ENCODE peak calls at places on chromosomes 5 and 9, in four cellular contexts. One of them, this sample, is unnamed.

GRCh38 chr5:108858959-108859358 is 111.3 kb downstream of the FER start:
- DNase-seq in thoracic aorta: no peak
- DNase-seq in endothelial cell of umbilical vein: peak; percentile 2
- DNase-seq in sigmoid colon: no peak
- DNase-seq in this sample: peak; percentile 36

GRCh38 chr9:119026120-119026519 is 343.1 kb downstream of the BRINP1 start:
- DNase-seq in sigmoid colon: peak; percentile 69
- DNase-seq in thoracic aorta: peak; percentile 9
- DNase-seq in endothelial cell of umbilical vein: no peak
- DNase-seq in this sample: no peak

GRCh38 chr9:33374634-33375237 is 27.6 kb downstream of the AQP7 start:
- DNase-seq in sigmoid colon: peak; percentile 86
- DNase-seq in thoracic aorta: peak; percentile 60
- DNase-seq in endothelial cell of umbilical vein: peak; percentile 88
- DNase-seq in this sample: peak; percentile 75

GRCh38 chr5:125679522-125679921 is 743.7 kb upstream of the GRAMD2B start:
- DNase-seq in thoracic aorta: no peak
- DNase-seq in sigmoid colon: no peak
- DNase-seq in endothelial cell of umbilical vein: no peak
- DNase-seq in this sample: no peak

GRCh38 chr5:139795074-139796001 is at the start of gene PSD2:
- DNase-seq in endothelial cell of umbilical vein: no peak
- DNase-seq in sigmoid colon: peak; percentile 71
- DNase-seq in thoracic aorta: no peak
- DNase-seq in this sample: no peak

GRCh38 chr5:33400675-33401074 is 40.1 kb upstream of the TARS1 start:
- DNase-seq in endothelial cell of umbilical vein: peak; percentile 11
- DNase-seq in thoracic aorta: no peak
- DNase-seq in sigmoid colon: no peak
- DNase-seq in this sample: no peak

GRCh38 chr5:76372320-76373054 is 30.6 kb upstream of the IQGAP2 start:
- DNase-seq in sigmoid colon: no peak
- DNase-seq in thoracic aorta: no peak
- DNase-seq in endothelial cell of umbilical vein: no peak
- DNase-seq in this sample: peak; percentile 96

GRCh38 chr5:165209101-165209727 is 1703.8 kb downstream of the MAT2B start:
- DNase-seq in sigmoid colon: no peak
- DNase-seq in thoracic aorta: no peak
- DNase-seq in endothelial cell of umbilical vein: peak; percentile 24
- DNase-seq in this sample: peak; percentile 36

GRCh38 chr5:31981361-31981955 is 192.7 kb downstream of the GOLPH3 start:
- DNase-seq in sigmoid colon: no peak
- DNase-seq in endothelial cell of umbilical vein: no peak
- DNase-seq in thoracic aorta: no peak
- DNase-seq in this sample: no peak

GRCh38 chr5:73747696-73748380 is 121.8 kb downstream of the ARHGEF28 start:
- DNase-seq in endothelial cell of umbilical vein: peak; percentile 87
- DNase-seq in thoracic aorta: no peak
- DNase-seq in sigmoid colon: no peak
- DNase-seq in this sample: no peak

DNA sequence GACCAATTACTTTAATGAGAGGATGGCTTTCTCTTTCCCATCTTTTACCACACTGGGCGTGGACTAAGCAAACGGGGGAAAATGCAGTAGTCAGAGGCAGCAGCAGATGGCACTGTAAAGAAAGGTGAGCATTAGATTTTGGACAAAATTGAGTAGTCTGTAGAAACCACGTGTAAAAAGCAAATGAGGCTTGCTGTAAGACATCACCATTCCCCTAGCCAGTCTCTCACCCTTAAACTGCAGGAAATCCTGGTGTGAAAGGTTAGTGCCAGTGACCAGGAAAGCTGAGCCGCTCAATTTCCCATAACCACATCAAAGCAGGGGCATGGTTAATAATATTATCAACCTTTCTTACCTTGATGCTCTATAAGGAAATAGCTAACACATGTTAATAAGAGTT is 31.8 kb downstream of the SPATA31C2 start:
- DNase-seq in endothelial cell of umbilical vein: no peak
- DNase-seq in sigmoid colon: no peak
- DNase-seq in thoracic aorta: no peak
- DNase-seq in this sample: peak; percentile 47
- TF ChIP-seq CTCF in endothelial cell of umbilical vein: no peak
- TF ChIP-seq CTCF in sigmoid colon: no peak
- TF ChIP-seq CTCF in thoracic aorta: peak; percentile 36
- TF ChIP-seq CTCF in this sample: peak; percentile 50

GRCh38 chr5:123285122-123286011 is 137.8 kb downstream of the CEP120 start:
- DNase-seq in endothelial cell of umbilical vein: peak; percentile 4
- DNase-seq in thoracic aorta: no peak
- DNase-seq in sigmoid colon: peak; percentile 70
- DNase-seq in this sample: no peak
- H3K4me3 ChIP-seq in endothelial cell of umbilical vein: no peak overlapping the region
- H3K4me3 ChIP-seq in thoracic aorta: peak overlapping the region; percentile 77
- H3K4me3 ChIP-seq in sigmoid colon: peak overlapping the region; percentile 36
- H3K4me3 ChIP-seq in this sample: no peak overlapping the region

GRCh38 chr5:179308563-179309382 is 36.5 kb downstream of the ADAMTS2 start:
- DNase-seq in thoracic aorta: no peak
- DNase-seq in endothelial cell of umbilical vein: no peak
- DNase-seq in sigmoid colon: peak; percentile 50
- DNase-seq in this sample: no peak

GRCh38 chr5:179311091-179311470 is 34.2 kb downstream of the ADAMTS2 start:
- DNase-seq in sigmoid colon: peak; percentile 60
- DNase-seq in thoracic aorta: no peak
- DNase-seq in endothelial cell of umbilical vein: no peak
- DNase-seq in this sample: no peak

GRCh38 chr5:179309383-179309670 is 35.9 kb downstream of the ADAMTS2 start:
- DNase-seq in sigmoid colon: no peak
- DNase-seq in thoracic aorta: no peak
- DNase-seq in endothelial cell of umbilical vein: no peak
- DNase-seq in this sample: no peak

GRCh38 chr5:179310439-179311090 is 34.7 kb downstream of the ADAMTS2 start:
- DNase-seq in endothelial cell of umbilical vein: no peak
- DNase-seq in thoracic aorta: no peak
- DNase-seq in sigmoid colon: peak; percentile 46
- DNase-seq in this sample: no peak

GRCh38 chr5:179309751-179310320 is 35.4 kb downstream of the ADAMTS2 start:
- DNase-seq in endothelial cell of umbilical vein: no peak
- DNase-seq in thoracic aorta: no peak
- DNase-seq in sigmoid colon: peak; percentile 60
- DNase-seq in this sample: no peak
- H3K27me3 ChIP-seq in endothelial cell of umbilical vein: no peaks in the 10 kb centered on the region
- H3K27me3 ChIP-seq in thoracic aorta: no peaks in the 10 kb centered on the region
- H3K27me3 ChIP-seq in sigmoid colon: no peaks in the 10 kb centered on the region
- H3K27me3 ChIP-seq in this sample: no peaks in the 10 kb centered on the region

DNA sequence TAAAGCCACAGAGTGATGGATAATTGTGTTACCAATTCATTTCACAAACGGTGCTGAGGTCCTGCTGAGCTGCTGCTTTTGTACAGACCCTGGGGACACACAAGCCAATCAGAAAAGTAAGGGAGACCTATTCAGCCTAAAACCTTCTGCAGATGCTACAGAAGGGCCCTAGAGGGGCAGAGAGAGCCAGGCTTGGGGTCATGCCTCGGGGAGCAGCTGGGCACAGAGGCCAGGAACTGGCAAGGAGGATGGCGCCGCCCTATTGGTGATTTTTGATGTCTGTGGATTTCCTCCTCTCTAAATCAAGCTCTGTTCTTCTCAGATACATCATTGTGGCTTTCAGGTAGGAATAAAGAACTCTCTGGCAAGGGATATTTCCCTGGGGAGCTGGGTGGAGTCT is 181.9 kb downstream of the ZNF462 start:
- DNase-seq in thoracic aorta: no peak
- DNase-seq in sigmoid colon: no peak
- DNase-seq in endothelial cell of umbilical vein: no peak
- DNase-seq in this sample: no peak
- TF ChIP-seq CTCF in thoracic aorta: no peak
- TF ChIP-seq CTCF in sigmoid colon: no peak
- TF ChIP-seq CTCF in endothelial cell of umbilical vein: no peak
- TF ChIP-seq CTCF in this sample: peak; percentile 11

DNA sequence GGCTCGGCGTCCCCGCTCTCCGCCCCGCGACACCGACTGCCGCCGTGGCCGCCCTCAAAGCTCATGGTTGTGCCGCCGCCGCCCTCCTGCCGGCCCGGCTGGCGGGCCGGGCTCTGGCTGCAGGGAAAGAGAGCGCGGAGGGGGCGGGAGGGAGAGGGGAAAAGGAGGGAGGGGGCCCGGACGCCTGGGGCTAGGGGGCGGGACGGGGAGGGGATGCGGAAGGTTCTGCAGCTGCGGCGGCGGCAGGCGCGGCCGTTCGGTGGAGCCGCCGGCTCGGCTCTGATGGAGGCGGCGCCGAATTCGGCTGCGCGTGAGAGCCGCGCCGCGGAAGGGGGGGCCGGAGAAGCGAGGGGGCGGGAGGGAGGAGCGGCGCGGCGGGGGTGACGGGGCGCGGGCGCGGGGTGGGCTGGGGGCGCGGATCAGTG is at the start of gene MARCHF11:
- DNase-seq in sigmoid colon: no peak
- DNase-seq in thoracic aorta: no peak
- DNase-seq in endothelial cell of umbilical vein: no peak
- DNase-seq in this sample: no peak
- H3K4me3 ChIP-seq in sigmoid colon: peak within 1 kb of the TSS; percentile 27
- H3K4me3 ChIP-seq in thoracic aorta: no peak within 1 kb of the TSS
- H3K4me3 ChIP-seq in endothelial cell of umbilical vein: no peak within 1 kb of the TSS
- H3K4me3 ChIP-seq in this sample: peak within 1 kb of the TSS; percentile 23

DNA sequence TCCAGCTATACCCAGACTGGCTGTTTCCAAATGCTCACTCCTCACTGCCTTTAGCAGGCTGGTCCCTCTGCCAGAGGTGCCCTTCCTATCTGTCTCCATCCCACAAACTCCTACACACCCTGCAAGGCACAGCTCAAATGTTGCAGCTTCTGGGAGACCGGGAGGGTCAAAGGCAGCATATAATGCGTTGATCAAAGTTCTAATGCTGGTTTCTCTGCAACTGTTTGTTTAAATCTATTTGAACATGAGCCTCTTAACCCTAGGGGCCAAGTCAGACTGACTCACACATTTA is 6.7 kb upstream of the FAM163B start:
- DNase-seq in sigmoid colon: no peak
- DNase-seq in thoracic aorta: no peak
- DNase-seq in endothelial cell of umbilical vein: no peak
- DNase-seq in this sample: no peak
- H3K27me3 ChIP-seq in sigmoid colon: peaks cover 85% of the 10 kb centered on the region
- H3K27me3 ChIP-seq in thoracic aorta: no peaks in the 10 kb centered on the region
- H3K27me3 ChIP-seq in endothelial cell of umbilical vein: peaks cover 3% of the 10 kb centered on the region
- H3K27me3 ChIP-seq in this sample: peaks cover 6% of the 10 kb centered on the region

GRCh38 chr9:80146466-80146865 is 574.7 kb downstream of the TLE4 start:
- DNase-seq in sigmoid colon: no peak
- DNase-seq in thoracic aorta: no peak
- DNase-seq in endothelial cell of umbilical vein: no peak
- DNase-seq in this sample: no peak
- TF ChIP-seq CTCF in sigmoid colon: no peak
- TF ChIP-seq CTCF in thoracic aorta: no peak
- TF ChIP-seq CTCF in endothelial cell of umbilical vein: no peak
- TF ChIP-seq CTCF in this sample: no peak

DNA sequence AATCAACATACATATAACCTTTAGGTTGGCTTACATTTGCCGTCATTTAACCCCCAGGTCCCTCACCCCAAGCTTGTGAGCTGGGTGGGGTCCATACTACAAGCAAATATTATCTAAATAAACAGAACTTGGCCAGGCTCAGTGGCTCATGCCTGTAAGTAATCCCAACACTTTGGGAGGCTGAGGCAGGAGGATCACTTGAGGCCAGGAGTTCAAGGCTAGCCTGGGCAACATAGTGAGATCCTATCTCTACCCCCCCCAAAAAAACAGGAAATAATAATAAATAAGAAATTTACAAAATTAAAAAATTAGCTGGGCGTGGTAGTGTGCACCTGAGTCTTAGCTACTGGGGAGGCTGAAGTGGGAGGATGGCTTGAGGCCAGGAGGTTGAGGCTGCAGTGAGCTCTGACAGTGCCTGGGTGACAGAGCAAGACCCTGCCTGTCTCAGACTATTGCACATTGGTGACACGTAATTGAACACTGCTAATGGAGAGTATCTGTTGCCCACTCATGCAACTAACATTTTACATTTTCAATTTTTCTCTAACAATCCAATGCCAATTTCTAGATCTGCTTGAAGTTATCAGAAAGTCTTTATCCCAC is 18.9 kb downstream of the FNBP1 start:
- DNase-seq in thoracic aorta: no peak
- DNase-seq in sigmoid colon: no peak
- DNase-seq in endothelial cell of umbilical vein: no peak
- DNase-seq in this sample: no peak
- H3K4me3 ChIP-seq in thoracic aorta: no peak overlapping the region
- H3K4me3 ChIP-seq in sigmoid colon: no peak overlapping the region
- H3K4me3 ChIP-seq in endothelial cell of umbilical vein: no peak overlapping the region
- H3K4me3 ChIP-seq in this sample: no peak overlapping the region

GRCh38 chr5:51375084-51375483 is 8.2 kb upstream of the ISL1 start:
- DNase-seq in sigmoid colon: no peak
- DNase-seq in endothelial cell of umbilical vein: no peak
- DNase-seq in thoracic aorta: no peak
- DNase-seq in this sample: no peak
- H3K27me3 ChIP-seq in sigmoid colon: peaks cover 42% of the 10 kb centered on the region
- H3K27me3 ChIP-seq in endothelial cell of umbilical vein: peaks cover 37% of the 10 kb centered on the region
- H3K27me3 ChIP-seq in thoracic aorta: no peaks in the 10 kb centered on the region
- H3K27me3 ChIP-seq in this sample: no peaks in the 10 kb centered on the region

DNA sequence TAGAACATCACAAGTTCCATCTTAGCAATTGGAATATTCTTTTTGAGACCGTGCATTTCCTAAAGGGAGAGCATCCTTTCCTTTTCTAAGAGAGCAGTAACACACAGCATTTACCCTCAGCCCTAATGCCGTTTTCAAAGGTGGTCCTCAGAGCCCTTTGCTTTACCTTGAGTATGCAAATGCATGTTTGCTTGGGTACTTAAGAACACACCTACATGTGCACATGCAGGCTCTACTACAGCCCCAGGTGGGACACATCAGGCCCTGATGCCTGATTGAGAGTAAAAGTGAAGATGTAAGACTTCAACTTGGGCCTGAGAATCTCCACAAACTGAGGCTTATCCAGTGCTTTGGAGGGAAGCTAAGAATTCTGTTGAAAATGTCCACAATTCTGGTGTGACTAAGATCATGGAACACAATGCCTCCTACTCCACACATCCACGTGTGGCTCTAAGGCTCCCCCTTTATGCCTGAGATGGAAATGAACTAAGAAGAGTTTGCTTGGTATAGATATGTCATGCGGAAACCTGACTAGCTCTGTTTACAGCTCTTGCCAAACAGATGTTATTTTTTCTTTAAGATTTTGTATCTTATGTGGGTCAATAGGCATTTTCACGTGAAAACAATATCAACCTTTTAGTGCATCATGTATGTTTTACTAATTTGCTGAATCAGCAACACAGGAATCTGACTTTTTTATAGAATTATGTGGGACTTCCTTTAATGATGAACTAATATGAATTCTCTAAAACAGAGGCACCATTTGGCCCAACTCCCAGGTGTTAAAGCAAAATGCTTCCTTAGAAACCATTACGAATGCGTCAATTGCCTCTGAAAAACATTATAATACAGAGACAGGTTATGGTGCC is 48.9 kb upstream of the SLC2A8 start:
- DNase-seq in sigmoid colon: no peak
- DNase-seq in thoracic aorta: no peak
- DNase-seq in endothelial cell of umbilical vein: peak; percentile 75
- DNase-seq in this sample: peak; percentile 50
- TF ChIP-seq CTCF in sigmoid colon: no peak
- TF ChIP-seq CTCF in thoracic aorta: peak; percentile 42
- TF ChIP-seq CTCF in endothelial cell of umbilical vein: peak; percentile 33
- TF ChIP-seq CTCF in this sample: peak; percentile 38